ENCODE peak calls at places on chromosome 12, in eight cellular contexts. P is hepatocyte, X is OCI-LY7, O is neural progenitor cell, N is GM23338, H is PC-3, L is HCT116, Q is SK-N-SH. T is an unnamed sample.

GRCh38 chr12:95859344-95859816 is 628 bp downstream of the SNRPF start:
- DNase-seq in Q (peak; percentile 6), P (peak; percentile 24), L (no peak), N (peak; percentile 65), O (peak; percentile 46), X (peak; percentile 15), H (peak; percentile 41), T (no peak)

GRCh38 chr12:116368196-116369194 is 91.0 kb upstream of the MED13L start:
- DNase-seq in H (no peak), L (no peak), P (peak; percentile 79), O (no peak), Q (no peak), X (no peak), N (no peak), T (no peak)

GRCh38 chr12:124630791-124631313 is 63.4 kb upstream of the NCOR2 start:
- DNase-seq in N (peak; percentile 73), X (no peak), Q (no peak), L (no peak), O (no peak), P (no peak), H (no peak), T (no peak)

GRCh38 chr12:27331299-27331926 is 1.2 kb upstream of the BMAL2 start:
- DNase-seq in L (peak; percentile 66), O (no peak), X (no peak), H (peak; percentile 99), P (peak; percentile 67), N (no peak), Q (no peak), T (peak; percentile 63)

GRCh38 chr12:106753526-106753925 is 21.0 kb upstream of the RIC8B start:
- DNase-seq in L (no peak), N (no peak), Q (no peak), O (no peak), X (peak; percentile 92), H (no peak), P (no peak), T (peak; percentile 65)

GRCh38 chr12:104026841-104027599 is 23.0 kb downstream of the GLT8D2 start:
- DNase-seq in X (no peak), P (no peak), H (no peak), Q (no peak), L (no peak), N (no peak), O (no peak), T (no peak)

GRCh38 chr12:123614110-123614509 is 12.2 kb downstream of the DDX55 start:
- DNase-seq in O (no peak), Q (no peak), H (no peak), P (no peak), X (no peak), L (no peak), N (no peak), T (no peak)

GRCh38 chr12:121405211-121405610 is 5.3 kb downstream of the RNF34 start:
- DNase-seq in N (no peak), L (no peak), O (no peak), Q (no peak), H (no peak), P (no peak), X (no peak), T (no peak)

GRCh38 chr12:107379852-107380567 is 286.7 kb upstream of the CRY1 start:
- DNase-seq in O (no peak), L (peak; percentile 39), X (no peak), P (peak; percentile 51), N (no peak), H (peak; percentile 89), Q (no peak), T (no peak)

GRCh38 chr12:117563007-117563406 is 201.6 kb upstream of the NOS1 start:
- DNase-seq in X (no peak), P (no peak), H (no peak), L (no peak), O (peak; percentile 16), Q (no peak), N (peak; percentile 30), T (no peak)

GRCh38 chr12:123489580-123489979 is 31.6 kb downstream of the SNRNP35 start:
- DNase-seq in N (no peak), L (no peak), H (no peak), X (no peak), O (no peak), P (no peak), Q (no peak), T (no peak)

GRCh38 chr12:7989827-7990491 is 42.6 kb upstream of the FOXJ2 start:
- DNase-seq in L (no peak), X (no peak), H (no peak), N (no peak), P (no peak), Q (no peak), O (no peak), T (no peak)

GRCh38 chr12:123829561-123829960 is 67.5 kb downstream of the DNAH10 start:
- DNase-seq in P (no peak), X (no peak), H (no peak), Q (no peak), O (no peak), N (no peak), L (no peak), T (no peak)

GRCh38 chr12:124556896-124557501 is 10.4 kb downstream of the NCOR2 start:
- DNase-seq in P (no peak), O (peak; percentile 47), N (no peak), H (no peak), X (no peak), Q (peak; percentile 69), L (no peak), T (no peak)

GRCh38 chr12:12425616-12426015 is 68.7 kb downstream of the BORCS5 start:
- DNase-seq in H (no peak), P (no peak), L (no peak), X (no peak), O (no peak), N (no peak), Q (no peak), T (no peak)

GRCh38 chr12:77124767-77125166 is 59.4 kb upstream of the E2F7 start:
- DNase-seq in O (no peak), X (no peak), H (no peak), P (no peak), N (no peak), Q (no peak), L (no peak), T (no peak)

GRCh38 chr12:47725893-47726292 is 603 bp upstream of the ENDOU start:
- DNase-seq in P (peak; percentile 37), X (peak; percentile 27), O (no peak), Q (no peak), L (no peak), N (no peak), H (peak; percentile 17), T (no peak)

GRCh38 chr12:89354630-89354931 is 2.3 kb upstream of the DUSP6 start:
- DNase-seq in Q (no peak), H (no peak), X (no peak), O (no peak), P (no peak), N (peak; percentile 44), L (no peak), T (peak; percentile 51)

GRCh38 chr12:4991373-4991772 is 52.3 kb upstream of the KCNA5 start:
- DNase-seq in H (no peak), P (no peak), X (no peak), O (no peak), L (no peak), Q (no peak), N (no peak), T (no peak)

GRCh38 chr12:130819248-130819576 is 19.8 kb downstream of the STX2 start:
- DNase-seq in O (no peak), H (no peak), L (no peak), Q (no peak), N (no peak), P (no peak), X (no peak), T (no peak)

GRCh38 chr12:130819681-130820080 is 19.4 kb downstream of the STX2 start:
- DNase-seq in L (no peak), O (no peak), H (no peak), P (no peak), N (no peak), Q (no peak), X (no peak), T (no peak)

GRCh38 chr12:130817804-130818203 is 21.2 kb downstream of the STX2 start:
- DNase-seq in H (no peak), X (no peak), O (no peak), Q (no peak), P (no peak), L (no peak), N (no peak), T (no peak)

GRCh38 chr12:130816055-130816454 is 23.0 kb downstream of the STX2 start:
- DNase-seq in L (no peak), P (no peak), X (no peak), H (no peak), Q (peak; percentile 45), O (no peak), N (no peak), T (no peak)

DNA sequence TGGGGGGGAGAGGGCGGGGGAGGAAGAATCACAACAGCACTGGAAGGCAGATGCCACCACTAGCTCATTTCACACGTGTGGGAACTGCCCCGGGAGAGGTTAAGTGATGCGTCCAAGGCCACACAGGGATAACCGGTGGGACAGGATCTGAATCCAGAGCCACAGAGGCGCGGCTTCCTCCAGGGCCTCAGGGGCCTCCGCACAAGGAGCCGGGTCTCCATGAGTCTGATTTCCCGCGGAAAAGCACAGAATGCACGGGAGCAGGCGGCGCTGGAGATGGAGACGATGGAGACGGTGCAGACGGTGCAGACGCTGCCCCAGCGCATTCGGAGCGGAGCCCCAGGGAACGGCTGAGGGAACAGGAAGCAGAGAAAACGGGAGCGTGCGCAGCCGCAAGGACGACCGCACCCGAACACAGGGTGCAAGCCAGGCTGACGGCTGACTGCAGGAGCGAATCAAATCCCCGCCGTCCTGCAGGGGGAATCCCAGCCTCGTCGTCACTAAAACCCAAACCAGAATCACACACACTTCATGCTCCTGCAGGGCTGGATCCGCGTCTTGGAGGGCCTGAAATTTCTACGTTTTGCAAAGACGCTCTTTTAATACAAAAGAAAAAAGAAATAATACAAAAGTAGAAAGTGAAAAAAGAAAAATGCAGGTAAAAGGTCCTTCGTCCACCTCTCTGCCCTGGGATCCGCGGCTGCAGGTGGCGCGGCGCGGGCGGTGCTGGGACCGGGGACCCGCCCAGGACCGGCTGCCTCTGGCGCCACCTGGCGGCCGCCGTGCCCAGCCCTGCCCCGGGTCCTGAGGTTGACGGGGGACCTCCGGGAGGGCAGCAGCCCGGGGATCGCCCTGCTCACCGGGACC is 20.4 kb downstream of the STX2 start:
- DNase-seq in P (peak; percentile 78), Q (peak; percentile 90), H (peak; percentile 87), N (peak; percentile 84), O (peak; percentile 85), L (no peak), X (peak; percentile 57), T (peak; percentile 69)
- TF ChIP-seq CTCF in P (peak; percentile 78), Q (peak; percentile 42), H (peak; percentile 93), N (peak; percentile 68), O (peak; percentile 89), L (peak; percentile 74), X (peak; percentile 83), T (peak; percentile 52)

GRCh38 chr12:1518763-1519516 is 75.4 kb downstream of the FBXL14 start:
- DNase-seq in N (no peak), O (no peak), P (peak; percentile 40), L (peak; percentile 32), H (peak; percentile 87), X (no peak), Q (no peak), T (no peak)
- H3K4me2 ChIP-seq in N (no peak overlapping the region), O (no peak overlapping the region), P (peak overlapping the region; percentile 59), L (peak overlapping the region; percentile 67), H (peak overlapping the region; percentile 80), X (no peak overlapping the region), Q (peak overlapping the region; percentile 61), T (no peak overlapping the region)

GRCh38 chr12:17992002-17992656 is 97.9 kb downstream of the RERGL start:
- DNase-seq in Q (peak; percentile 20), L (peak; percentile 28), P (peak; percentile 51), X (peak; percentile 50), N (peak; percentile 72), O (peak; percentile 49), H (peak; percentile 53), T (peak; percentile 57)
- TF ChIP-seq EZH2phosphoT487 in Q (no peak), L (no peak), P (no peak), X (no peak), N (no peak), O (no peak), H (no peak), T (no peak)

GRCh38 chr12:10366875-10367274 is 23.0 kb downstream of the KLRK1 start:
- DNase-seq in O (no peak), H (peak; percentile 49), P (peak; percentile 42), L (no peak), Q (no peak), N (no peak), X (peak; percentile 63), T (no peak)
- TF ChIP-seq CTCF in O (peak; percentile 30), H (peak; percentile 74), P (peak; percentile 54), L (peak; percentile 31), Q (no peak), N (peak; percentile 51), X (peak; percentile 81), T (no peak)

T was measured in MM.1S.